ENCODE peak calls at places on chromosomes 1 and 21, in five cellular contexts. One of them, this sample, is unnamed. For H3K36me3, the result is how much of the 10 kb centered on the place peaks cover.

GRCh38 chr1:157147037-157147436 is 8.8 kb upstream of the ETV3 start:
- DNase-seq in K562: no peak
- DNase-seq in GM12878: no peak
- DNase-seq in H1: no peak
- DNase-seq in HepG2: no peak
- DNase-seq in this sample: no peak

GRCh38 chr21:43362928-43363314 is 64.0 kb downstream of the SIK1 start:
- DNase-seq in K562: no peak
- DNase-seq in GM12878: no peak
- DNase-seq in H1: no peak
- DNase-seq in HepG2: no peak
- DNase-seq in this sample: no peak

GRCh38 chr1:45340816-45341215 is 576 bp upstream of the MUTYH start:
- DNase-seq in K562: peak
- DNase-seq in GM12878: no peak
- DNase-seq in H1: no peak
- DNase-seq in HepG2: peak
- DNase-seq in this sample: no peak

GRCh38 chr1:44072204-44072603 is 40.9 kb upstream of the SLC6A9 start:
- DNase-seq in K562: no peak
- DNase-seq in GM12878: no peak
- DNase-seq in H1: no peak
- DNase-seq in HepG2: no peak
- DNase-seq in this sample: peak

GRCh38 chr21:41684381-41685245 is 82.2 kb downstream of the RIPK4 start:
- DNase-seq in K562: no peak
- DNase-seq in GM12878: no peak
- DNase-seq in H1: no peak
- DNase-seq in HepG2: peak
- DNase-seq in this sample: no peak

GRCh38 chr1:67274623-67275325 is 32.9 kb upstream of the IL12RB2 start:
- DNase-seq in K562: no peak
- DNase-seq in GM12878: no peak
- DNase-seq in H1: no peak
- DNase-seq in HepG2: no peak
- DNase-seq in this sample: no peak

GRCh38 chr1:101496109-101496508 is 259.3 kb downstream of the S1PR1 start:
- DNase-seq in K562: no peak
- DNase-seq in GM12878: no peak
- DNase-seq in H1: no peak
- DNase-seq in HepG2: no peak
- DNase-seq in this sample: no peak

GRCh38 chr21:45098867-45099266 is 24.5 kb downstream of the ADARB1 start:
- DNase-seq in K562: peak
- DNase-seq in GM12878: no peak
- DNase-seq in H1: no peak
- DNase-seq in HepG2: peak
- DNase-seq in this sample: no peak

GRCh38 chr1:20185834-20186782 is at the start of the genes PLA2G2C and UBXN10:
- DNase-seq in K562: peak
- DNase-seq in GM12878: no peak
- DNase-seq in H1: peak
- DNase-seq in HepG2: peak
- DNase-seq in this sample: no peak

GRCh38 chr1:97138515-97139032 is 417.0 kb downstream of the PTBP2 start:
- DNase-seq in K562: no peak
- DNase-seq in GM12878: no peak
- DNase-seq in H1: no peak
- DNase-seq in HepG2: no peak
- DNase-seq in this sample: no peak
- H3K9ac ChIP-seq in K562: no peak
- H3K9ac ChIP-seq in GM12878: no peak
- H3K9ac ChIP-seq in H1: no peak
- H3K9ac ChIP-seq in HepG2: no peak
- H3K9ac ChIP-seq in this sample: no peak

GRCh38 chr21:24899138-24899537 is 708.1 kb downstream of the MRPL39 start:
- DNase-seq in K562: no peak
- DNase-seq in GM12878: peak
- DNase-seq in H1: no peak
- DNase-seq in HepG2: no peak
- DNase-seq in this sample: no peak

GRCh38 chr21:24894324-24894723 is 713.0 kb downstream of the MRPL39 start:
- DNase-seq in K562: no peak
- DNase-seq in GM12878: no peak
- DNase-seq in H1: no peak
- DNase-seq in HepG2: no peak
- DNase-seq in this sample: no peak

GRCh38 chr21:24897883-24898282 is 709.4 kb downstream of the MRPL39 start:
- DNase-seq in K562: no peak
- DNase-seq in GM12878: no peak
- DNase-seq in H1: no peak
- DNase-seq in HepG2: no peak
- DNase-seq in this sample: no peak

GRCh38 chr21:24896735-24897124 is 710.6 kb downstream of the MRPL39 start:
- DNase-seq in K562: no peak
- DNase-seq in GM12878: no peak
- DNase-seq in H1: no peak
- DNase-seq in HepG2: no peak
- DNase-seq in this sample: no peak

DNA sequence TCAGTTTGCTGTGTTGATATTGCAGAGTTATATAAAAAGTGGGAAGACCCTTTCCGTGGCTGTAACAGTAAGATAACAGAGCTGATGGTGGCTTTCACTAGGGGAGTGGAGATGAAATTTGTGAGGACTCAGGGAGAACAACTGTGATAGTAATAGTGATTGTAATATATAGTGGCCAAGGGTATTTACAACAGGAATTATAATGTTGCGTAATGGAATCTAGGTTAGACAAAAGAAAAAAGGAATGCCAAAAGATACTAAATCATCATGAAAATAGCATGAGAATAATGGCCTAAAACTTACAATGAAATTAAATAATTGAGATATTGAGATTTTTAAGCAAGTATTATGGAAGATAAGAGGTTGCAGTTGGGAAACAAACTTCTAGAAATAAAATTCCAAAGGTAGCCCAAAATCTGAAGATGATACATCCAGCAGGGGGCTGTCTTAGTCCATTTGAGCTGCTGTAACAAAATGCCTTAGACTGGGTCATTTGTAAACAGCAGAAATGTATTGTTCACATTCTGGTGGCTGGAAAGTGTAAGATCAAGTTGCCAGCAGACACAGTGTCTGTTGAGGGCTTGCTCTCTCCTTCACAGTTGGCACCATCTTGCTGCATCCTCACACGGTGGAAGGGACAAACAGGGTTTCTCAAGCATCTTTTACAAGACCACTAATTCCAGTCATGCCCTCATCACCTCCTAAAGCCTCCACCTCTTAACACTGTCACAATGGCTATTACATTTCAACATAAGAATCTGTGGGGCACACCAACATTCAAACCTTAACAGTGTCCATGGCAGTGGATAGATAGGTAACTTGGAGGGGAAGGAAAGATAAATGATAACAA is 711.2 kb downstream of the MRPL39 start:
- DNase-seq in K562: no peak
- DNase-seq in GM12878: peak
- DNase-seq in H1: peak
- DNase-seq in HepG2: no peak
- DNase-seq in this sample: no peak
- TF ChIP-seq SP1 in K562: no peak
- TF ChIP-seq SP1 in GM12878: no peak
- TF ChIP-seq SP1 in H1: no peak
- TF ChIP-seq SP1 in HepG2: no peak
- TF ChIP-seq SP1 in this sample: no peak

DNA sequence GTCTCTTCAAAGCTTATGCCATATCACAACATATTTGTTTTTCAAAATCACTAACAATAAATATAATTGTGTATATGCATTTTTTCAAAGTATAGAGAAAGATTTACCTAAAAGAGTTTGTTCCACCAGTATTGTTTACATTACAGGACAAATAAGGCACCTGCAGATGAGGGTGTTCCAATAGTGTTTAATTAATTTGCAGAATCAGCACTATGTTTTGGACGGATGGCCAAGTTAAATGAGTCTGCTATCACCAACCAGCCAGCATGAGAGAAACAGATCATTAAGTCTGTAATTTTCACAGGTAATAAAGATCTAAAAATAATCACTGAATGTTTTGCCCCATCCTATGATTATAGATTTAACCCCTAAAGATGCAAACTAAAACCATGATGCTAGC is 2247.0 kb downstream of the NCAM2 start:
- DNase-seq in K562: no peak
- DNase-seq in GM12878: no peak
- DNase-seq in H1: no peak
- DNase-seq in HepG2: no peak
- DNase-seq in this sample: no peak
- H3K36me3 ChIP-seq in K562: under half
- H3K36me3 ChIP-seq in GM12878: under half
- H3K36me3 ChIP-seq in H1: under half
- H3K36me3 ChIP-seq in HepG2: under half
- H3K36me3 ChIP-seq in this sample: under half

GRCh38 chr1:29711582-29712274 is 475.4 kb downstream of the PTPRU start:
- DNase-seq in K562: no peak
- DNase-seq in GM12878: peak
- DNase-seq in H1: no peak
- DNase-seq in HepG2: no peak
- DNase-seq in this sample: no peak
- H3K9ac ChIP-seq in K562: no peak
- H3K9ac ChIP-seq in GM12878: no peak
- H3K9ac ChIP-seq in H1: no peak
- H3K9ac ChIP-seq in HepG2: no peak
- H3K9ac ChIP-seq in this sample: no peak

GRCh38 chr1:6465461-6466005 is 440 bp downstream of the TNFRSF25 start:
- DNase-seq in K562: no peak
- DNase-seq in GM12878: no peak
- DNase-seq in H1: peak
- DNase-seq in HepG2: no peak
- DNase-seq in this sample: no peak

GRCh38 chr1:6466023-6466422 is at the start of gene TNFRSF25:
- DNase-seq in K562: peak
- DNase-seq in GM12878: no peak
- DNase-seq in H1: peak
- DNase-seq in HepG2: no peak
- DNase-seq in this sample: no peak

GRCh38 chr1:6463120-6463412 is 2.9 kb downstream of the TNFRSF25 start:
- DNase-seq in K562: no peak
- DNase-seq in GM12878: no peak
- DNase-seq in H1: no peak
- DNase-seq in HepG2: no peak
- DNase-seq in this sample: no peak

GRCh38 chr1:6464915-6465314 is 1.1 kb downstream of the TNFRSF25 start:
- DNase-seq in K562: no peak
- DNase-seq in GM12878: no peak
- DNase-seq in H1: peak
- DNase-seq in HepG2: no peak
- DNase-seq in this sample: no peak

DNA sequence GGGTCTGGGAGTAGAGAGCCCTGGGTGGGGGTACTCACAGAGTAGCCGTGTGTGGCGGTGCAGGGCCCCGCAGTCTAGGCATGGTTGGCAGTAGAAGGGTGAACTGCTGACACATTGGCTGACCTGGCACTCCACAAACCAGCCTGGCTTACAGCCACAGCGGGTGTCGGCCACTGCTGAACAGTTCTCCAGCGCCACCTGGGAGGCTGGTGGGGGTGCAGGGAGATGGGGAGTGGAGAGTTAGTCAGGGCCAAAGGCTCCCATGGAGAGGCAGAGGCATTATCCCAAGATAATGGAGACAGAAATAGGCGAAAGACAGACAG is 1.5 kb downstream of the TNFRSF25 start:
- DNase-seq in K562: no peak
- DNase-seq in GM12878: no peak
- DNase-seq in H1: no peak
- DNase-seq in HepG2: peak
- DNase-seq in this sample: no peak
- TF ChIP-seq SP1 in K562: no peak
- TF ChIP-seq SP1 in GM12878: no peak
- TF ChIP-seq SP1 in H1: no peak
- TF ChIP-seq SP1 in HepG2: no peak
- TF ChIP-seq SP1 in this sample: no peak